ENCODE peak calls at places on chromosomes 3 and 15, in five cellular contexts. F is mesendoderm, B is HepG2, Z is fibroblast of lung, T is neural progenitor cell. U is an unnamed sample. For H3K79me2, the result is how much of the 10 kb centered on the place peaks cover.

GRCh38 chr15:37773111-37773860 is 161.2 kb upstream of the TMCO5A start:
- DNase-seq in F (no peak), B (no peak), Z (peak), T (no peak), U (peak)

GRCh38 chr3:32705232-32705631 is 20.2 kb downstream of the CNOT10 start:
- DNase-seq in F (peak), B (no peak), Z (no peak), T (no peak), U (no peak)

GRCh38 chr15:51128701-51129100 is 34.0 kb upstream of the TNFAIP8L3 start:
- DNase-seq in F (no peak), B (no peak), Z (peak), T (no peak), U (peak)

GRCh38 chr15:88118741-88119140 is 137.8 kb downstream of the NTRK3 start:
- DNase-seq in F (no peak), B (no peak), Z (no peak), T (no peak), U (no peak)

GRCh38 chr15:23648920-23649515 is 1.4 kb upstream of the MAGEL2 start:
- DNase-seq in F (peak), B (peak), Z (no peak), T (peak), U (no peak)

GRCh38 chr3:76400141-76400540 is 614.8 kb upstream of the ZNF717 start:
- DNase-seq in F (no peak), B (no peak), Z (peak), T (no peak), U (no peak)

GRCh38 chr3:153372326-153372725 is 210.3 kb downstream of the RAP2B start:
- DNase-seq in F (no peak), B (no peak), Z (peak), T (no peak), U (peak)

GRCh38 chr3:14300721-14301377 is 101.6 kb upstream of the SLC6A6 start:
- DNase-seq in F (no peak), B (no peak), Z (no peak), T (no peak), U (peak)

GRCh38 chr15:99435138-99435695 is 130.6 kb upstream of the MEF2A start:
- DNase-seq in F (no peak), B (no peak), Z (no peak), T (no peak), U (no peak)

GRCh38 chr3:53518495-53518981 is 24.1 kb downstream of the CACNA1D start:
- DNase-seq in F (no peak), B (no peak), Z (no peak), T (no peak), U (no peak)

GRCh38 chr3:152557302-152557999 is 277.5 kb upstream of the P2RY1 start:
- DNase-seq in F (no peak), B (no peak), Z (no peak), T (no peak), U (no peak)

GRCh38 chr15:25846377-25846776 is 16.8 kb downstream of the ATP10A start:
- DNase-seq in F (no peak), B (no peak), Z (no peak), T (no peak), U (no peak)

GRCh38 chr3:11803977-11804903 is 42.4 kb downstream of the TAMM41 start:
- DNase-seq in F (peak), B (peak), Z (peak), T (peak), U (peak)

GRCh38 chr3:2589336-2589969 is 490.8 kb downstream of the CNTN4 start:
- DNase-seq in F (no peak), B (no peak), Z (no peak), T (no peak), U (no peak)

GRCh38 chr3:48248095-48248863 is 7.4 kb downstream of the ZNF589 start:
- DNase-seq in F (no peak), B (no peak), Z (no peak), T (no peak), U (no peak)

GRCh38 chr15:49075876-49076275 is 29.6 kb upstream of the SECISBP2L start:
- DNase-seq in F (no peak), B (no peak), Z (no peak), T (no peak), U (no peak)

GRCh38 chr3:16883057-16883725 is 1.6 kb upstream of the PLCL2 start:
- DNase-seq in F (peak), B (no peak), Z (no peak), T (peak), U (no peak)

GRCh38 chr15:52678036-52678467 is 1.1 kb downstream of the ATOSA start:
- DNase-seq in F (peak), B (peak), Z (peak), T (peak), U (peak)

GRCh38 chr3:43180027-43180426 is 74.1 kb upstream of the POMGNT2 start:
- DNase-seq in F (no peak), B (peak), Z (peak), T (no peak), U (peak)

GRCh38 chr3:162295323-162295983 is 798.8 kb downstream of the OTOL1 start:
- DNase-seq in F (peak), B (no peak), Z (peak), T (no peak), U (peak)

GRCh38 chr15:41648097-41648496 is 12.1 kb upstream of the MGA start:
- DNase-seq in F (no peak), B (peak), Z (no peak), T (no peak), U (no peak)
- H3K79me2 ChIP-seq in F (under half), B (half or more), Z (under half), T (under half), U (under half)

GRCh38 chr15:34987182-34987488 is 952 bp downstream of the ZNF770 start:
- DNase-seq in F (peak), B (no peak), Z (no peak), T (no peak), U (no peak)

GRCh38 chr15:34984884-34985630 is 3.0 kb downstream of the ZNF770 start:
- DNase-seq in F (no peak), B (peak), Z (peak), T (no peak), U (peak)

GRCh38 chr15:34987623-34987981 is 485 bp downstream of the ZNF770 start:
- DNase-seq in F (no peak), B (peak), Z (no peak), T (no peak), U (no peak)

GRCh38 chr15:34986326-34987181 is 1.5 kb downstream of the ZNF770 start:
- DNase-seq in F (no peak), B (no peak), Z (no peak), T (no peak), U (no peak)

DNA sequence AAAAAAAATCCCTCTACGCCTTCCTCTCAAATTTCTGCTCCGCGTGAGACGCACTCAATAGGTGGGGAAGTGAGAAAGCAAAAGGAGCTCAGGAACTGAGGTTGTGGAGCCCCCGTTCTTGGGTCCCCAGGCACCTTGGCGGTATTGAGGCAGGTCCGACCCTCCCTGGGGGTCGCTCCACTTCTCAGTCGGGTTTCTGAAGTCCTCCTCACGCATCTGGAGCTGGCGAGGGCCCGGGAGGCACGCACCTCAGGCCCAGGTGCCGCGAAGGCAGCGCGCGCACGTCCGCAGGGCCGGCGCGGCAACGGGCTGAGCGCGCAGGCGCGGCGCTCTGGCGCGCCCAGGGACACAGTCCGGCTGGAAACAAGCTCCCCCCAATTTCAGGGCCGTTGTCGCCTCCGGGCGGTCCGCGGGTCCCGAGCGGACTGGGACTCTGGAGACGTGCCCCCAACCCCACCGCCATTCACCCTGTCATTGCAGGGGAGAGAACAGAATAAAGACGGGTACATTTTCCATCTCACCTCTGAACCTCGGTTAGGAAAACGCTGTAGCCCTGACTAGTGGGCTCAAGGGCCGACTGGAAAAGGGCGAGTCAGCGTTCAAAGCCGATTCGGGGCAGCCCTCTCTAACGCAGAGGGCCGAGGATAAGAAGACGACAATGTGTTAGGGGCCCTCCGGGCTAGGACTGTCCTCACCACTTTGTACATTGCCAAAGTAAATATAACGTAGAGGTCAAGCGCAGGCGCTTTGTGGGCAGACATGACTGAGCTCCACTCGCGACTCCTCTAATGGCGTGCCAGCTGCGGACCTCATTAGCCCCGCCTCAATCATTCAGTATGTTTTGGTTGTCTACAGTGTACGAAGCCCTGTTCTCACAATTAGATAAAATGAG is at the start of gene ZNF770:
- DNase-seq in F (peak), B (peak), Z (peak), T (peak), U (peak)
- H3K4me3 ChIP-seq in F (peak), B (peak), Z (peak), T (peak), U (peak)

DNA sequence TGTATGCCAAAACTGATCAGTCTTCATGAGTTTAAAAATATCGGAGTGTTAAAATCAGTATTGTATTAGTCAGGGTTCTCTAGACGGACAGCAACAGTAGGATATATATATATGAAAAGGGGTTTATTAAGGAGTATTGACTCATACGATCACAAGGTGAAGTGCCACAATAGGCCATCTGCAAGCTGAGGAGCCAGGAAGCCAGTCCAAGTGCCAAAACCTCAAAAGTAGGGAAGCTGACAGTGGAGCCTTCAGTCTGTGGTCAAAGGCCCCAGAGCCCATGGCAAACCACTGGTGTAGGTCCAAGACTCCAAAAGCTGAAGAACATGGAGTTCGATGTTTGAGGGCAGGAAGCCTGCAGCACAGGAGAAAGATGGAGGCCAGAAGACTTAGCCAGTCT is 391.0 kb upstream of the CADM2 start:
- DNase-seq in F (no peak), B (no peak), Z (no peak), T (no peak), U (no peak)
- H3K79me2 ChIP-seq in F (under half), B (under half), Z (under half), T (under half), U (under half)

GRCh38 chr3:141454055-141454454 is 32.8 kb upstream of the RASA2 start:
- DNase-seq in F (no peak), B (no peak), Z (no peak), T (no peak), U (no peak)
- H3K4me3 ChIP-seq in F (no peak), B (no peak), Z (no peak), T (no peak), U (no peak)

DNA sequence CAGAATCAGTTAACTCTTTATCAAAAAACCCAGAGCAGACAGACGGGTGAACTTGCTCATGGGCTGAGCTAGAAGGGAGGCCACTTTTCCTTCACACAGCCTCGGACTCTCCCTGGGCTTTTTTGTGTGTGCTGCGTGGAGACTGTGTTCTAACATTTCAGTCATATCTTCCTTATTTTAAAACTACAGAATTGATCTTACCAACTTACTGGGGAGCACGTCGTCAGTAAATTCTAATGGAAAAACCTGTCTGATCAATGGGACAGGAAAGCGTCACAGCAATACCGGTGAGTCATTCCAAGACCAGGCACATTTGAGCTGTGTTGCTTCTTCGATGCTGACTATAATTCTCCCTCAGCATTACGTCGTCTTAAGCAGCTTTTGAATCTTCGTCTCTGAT is 145.1 kb downstream of the LPP start:
- DNase-seq in F (no peak), B (no peak), Z (peak), T (no peak), U (no peak)
- H3K79me2 ChIP-seq in F (under half), B (under half), Z (under half), T (under half), U (half or more)

U was measured in astrocyte.